ENCODE peak calls at places on chromosomes 3 and 15, in eight cellular contexts. A, Y, I, M, L, D, E and F are unnamed samples.

GRCh38 chr15:73964736-73965093 is 27.4 kb downstream of the STOML1 start:
- DNase-seq in D (peak), L (peak), I (peak), A (peak), M (peak), E (peak), Y (peak), F (peak)

GRCh38 chr3:160665784-160666526 is 11.0 kb upstream of the ARL14 start:
- DNase-seq in L (peak), Y (peak), E (peak), D (peak), A (no peak), I (peak), M (peak), F (peak)

GRCh38 chr15:32974691-32975090 is 219.8 kb downstream of the FMN1 start:
- DNase-seq in D (no peak), Y (peak), I (no peak), E (peak), A (no peak), L (no peak), M (no peak), F (peak)

GRCh38 chr3:53525765-53526761 is 31.7 kb downstream of the CACNA1D start:
- DNase-seq in A (no peak), E (peak), L (no peak), M (peak), I (no peak), Y (peak), D (no peak), F (no peak)

GRCh38 chr3:186828340-186828739 is 14.2 kb upstream of the ADIPOQ start:
- DNase-seq in L (no peak), D (no peak), Y (no peak), I (no peak), E (no peak), A (no peak), M (no peak), F (no peak)

GRCh38 chr15:66955001-66955516 is 110.3 kb upstream of the SMAD3 start:
- DNase-seq in M (peak), E (no peak), A (no peak), L (no peak), D (no peak), Y (no peak), I (no peak), F (no peak)

GRCh38 chr3:186783731-186784515 is 546 bp downstream of the EIF4A2 start:
- DNase-seq in D (peak), I (peak), Y (peak), A (peak), L (peak), M (peak), E (peak), F (peak)

GRCh38 chr3:40872562-40872961 is 326.7 kb upstream of the CTNNB1 start:
- DNase-seq in E (no peak), L (no peak), I (no peak), M (no peak), A (no peak), Y (no peak), D (no peak), F (no peak)

GRCh38 chr3:155934215-155934614 is 63.8 kb downstream of the GMPS start:
- DNase-seq in L (no peak), Y (peak), D (no peak), I (no peak), E (peak), M (no peak), A (no peak), F (no peak)

GRCh38 chr3:142947799-142948575 is 15.5 kb downstream of the PAQR9 start:
- DNase-seq in I (no peak), L (no peak), E (no peak), Y (peak), A (no peak), M (peak), D (peak), F (no peak)

GRCh38 chr3:194212869-194213320 is 76.9 kb downstream of the HES1 start:
- DNase-seq in E (no peak), D (no peak), A (no peak), L (no peak), M (no peak), I (no peak), Y (no peak), F (no peak)

GRCh38 chr3:28077566-28077965 is 163.9 kb upstream of the CMC1 start:
- DNase-seq in Y (peak), A (no peak), M (peak), E (peak), I (no peak), L (peak), D (peak), F (no peak)

GRCh38 chr3:14913926-14914776 is 33.2 kb upstream of the NR2C2 start:
- DNase-seq in D (no peak), I (peak), Y (no peak), E (no peak), M (no peak), A (no peak), L (no peak), F (no peak)

GRCh38 chr15:62739507-62739906 is 303.0 kb upstream of the TPM1 start:
- DNase-seq in L (peak), M (peak), A (no peak), E (peak), I (no peak), D (no peak), Y (peak), F (peak)

GRCh38 chr3:133937756-133938601 is 42.3 kb upstream of the RAB6B start:
- DNase-seq in Y (peak), L (peak), E (peak), M (no peak), D (no peak), A (no peak), I (no peak), F (peak)

GRCh38 chr15:47652213-47652852 is 65.0 kb upstream of the SEMA6D start:
- DNase-seq in A (no peak), M (no peak), L (no peak), D (no peak), Y (no peak), E (no peak), I (no peak), F (no peak)

GRCh38 chr3:123332124-123332641 is 116.7 kb downstream of the ADCY5 start:
- DNase-seq in D (no peak), Y (no peak), I (no peak), M (no peak), A (no peak), L (no peak), E (no peak), F (no peak)

GRCh38 chr3:156106721-156107373 is 13.5 kb upstream of the KCNAB1 start:
- DNase-seq in M (no peak), Y (no peak), I (no peak), A (no peak), D (no peak), E (no peak), L (no peak), F (no peak)

GRCh38 chr15:48471073-48471472 is 139.8 kb downstream of the DUT start:
- DNase-seq in I (no peak), E (no peak), M (no peak), L (no peak), D (no peak), A (no peak), Y (no peak), F (no peak)

GRCh38 chr3:125165189-125165947 is 47.2 kb downstream of the SLC12A8 start:
- DNase-seq in L (peak), I (peak), E (peak), M (peak), Y (peak), D (no peak), A (no peak), F (peak)

GRCh38 chr3:134625885-134626741 is 24.7 kb downstream of the KY start:
- DNase-seq in L (no peak), E (no peak), I (no peak), D (no peak), Y (no peak), M (no peak), A (no peak), F (no peak)

GRCh38 chr3:128274837-128275236 is 121.6 kb downstream of the EEFSEC start:
- DNase-seq in L (peak), I (no peak), E (peak), A (no peak), M (peak), Y (peak), D (peak), F (peak)

GRCh38 chr3:156035158-156035557 is 85.2 kb upstream of the KCNAB1 start:
- DNase-seq in E (no peak), D (no peak), I (no peak), Y (no peak), A (no peak), L (no peak), M (no peak), F (no peak)

GRCh38 chr3:10187944-10188343 is 23.2 kb downstream of the IRAK2 start:
- DNase-seq in Y (no peak), I (no peak), M (no peak), A (no peak), L (no peak), E (no peak), D (no peak), F (no peak)

GRCh38 chr3:112629425-112629824 is 11.5 kb downstream of the CCDC80 start:
- DNase-seq in E (peak), Y (peak), I (no peak), L (peak), A (peak), D (peak), M (peak), F (peak)

GRCh38 chr3:47012342-47013230 is 33.1 kb downstream of the NBEAL2 start:
- DNase-seq in D (no peak), I (no peak), L (no peak), Y (no peak), M (no peak), E (no peak), A (no peak), F (no peak)

GRCh38 chr3:72163809-72164634 is 379.1 kb upstream of the PROK2 start:
- DNase-seq in D (no peak), M (no peak), Y (no peak), A (peak), E (no peak), I (peak), L (no peak), F (no peak)

GRCh38 chr3:76131396-76132153 is 346.2 kb upstream of the ZNF717 start:
- DNase-seq in Y (peak), M (peak), L (peak), E (no peak), D (peak), I (no peak), A (no peak), F (peak)

GRCh38 chr3:123258811-123259420 is 57.2 kb downstream of the SEC22A start:
- DNase-seq in A (no peak), Y (peak), I (peak), D (peak), E (peak), M (peak), L (peak), F (peak)

GRCh38 chr3:69142090-69142489 is 19.7 kb upstream of the LMOD3 start:
- DNase-seq in L (peak), Y (peak), D (no peak), M (no peak), A (no peak), E (peak), I (no peak), F (no peak)

GRCh38 chr3:17782751-17783150 is 40.3 kb upstream of the TBC1D5 start:
- DNase-seq in E (no peak), D (no peak), Y (no peak), L (no peak), I (no peak), A (no peak), M (no peak), F (no peak)

GRCh38 chr3:10774825-10775224 is 41.2 kb upstream of the SLC6A11 start:
- DNase-seq in A (no peak), D (no peak), L (no peak), E (no peak), M (no peak), Y (no peak), I (no peak), F (no peak)